ENCODE peak calls at places on chromosomes 1 and 21, in eight cellular contexts. H is sigmoid colon, I is H1, A is esophagus muscularis mucosa, X is HL-60, M is stomach, K is transverse colon, V is prostate gland. L is an unnamed sample.

GRCh38 chr1:25562101-25562927 is 18.9 kb downstream of the LDLRAP1 start:
- DNase-seq in H (no peak), I (no peak), A (no peak), X (no peak), M (peak), K (peak), V (peak), L (no peak)

GRCh38 chr1:109151146-109151545 is 37.2 kb downstream of the ELAPOR1 start:
- DNase-seq in H (no peak), I (peak), A (no peak), X (no peak), M (peak), K (peak), V (peak), L (peak)

GRCh38 chr21:23664193-23664694 is 1943.0 kb downstream of the MRPL39 start:
- DNase-seq in H (no peak), I (no peak), A (no peak), X (no peak), M (no peak), K (no peak), V (no peak), L (peak)

GRCh38 chr1:12180315-12180714 is 13.5 kb downstream of the TNFRSF1B start:
- DNase-seq in H (peak), I (no peak), A (no peak), X (peak), M (peak), K (peak), V (no peak), L (no peak)

GRCh38 chr1:218547901-218548730 is 203.0 kb downstream of the TGFB2 start:
- DNase-seq in H (no peak), I (no peak), A (no peak), X (no peak), M (no peak), K (no peak), V (no peak), L (no peak)

GRCh38 chr1:180192172-180192571 is 37.5 kb downstream of the QSOX1 start:
- DNase-seq in H (no peak), I (no peak), A (no peak), X (no peak), M (no peak), K (no peak), V (no peak), L (no peak)

GRCh38 chr1:56073614-56074356 is 505.6 kb downstream of the PLPP3 start:
- DNase-seq in H (peak), I (no peak), A (no peak), X (no peak), M (peak), K (peak), V (peak), L (no peak)

GRCh38 chr1:206004821-206005220 is 1.6 kb upstream of the RAB7B start:
- DNase-seq in H (no peak), I (no peak), A (no peak), X (no peak), M (peak), K (no peak), V (peak), L (no peak)

GRCh38 chr1:54081306-54082270 is 28.2 kb downstream of the TCEANC2 start:
- DNase-seq in H (peak), I (peak), A (no peak), X (peak), M (peak), K (peak), V (peak), L (peak)

GRCh38 chr1:151539321-151540020 is 638 bp upstream of the TUFT1 start:
- DNase-seq in H (peak), I (no peak), A (peak), X (peak), M (peak), K (peak), V (peak), L (peak)

GRCh38 chr1:90833497-90834087 is 116.5 kb upstream of the BARHL2 start:
- DNase-seq in H (no peak), I (no peak), A (no peak), X (no peak), M (no peak), K (no peak), V (no peak), L (peak)

GRCh38 chr1:248691567-248692155 is 10.9 kb downstream of the OR14I1 start:
- DNase-seq in H (no peak), I (no peak), A (no peak), X (no peak), M (no peak), K (no peak), V (no peak), L (no peak)

GRCh38 chr21:46294647-46295176 is 8.6 kb downstream of the YBEY start:
- DNase-seq in H (no peak), I (no peak), A (no peak), X (no peak), M (no peak), K (no peak), V (no peak), L (no peak)

GRCh38 chr21:43585924-43586411 is 73.3 kb downstream of the HSF2BP start:
- DNase-seq in H (peak), I (no peak), A (peak), X (no peak), M (peak), K (no peak), V (peak), L (peak)

GRCh38 chr1:212690816-212691403 is 8.7 kb downstream of the BATF3 start:
- DNase-seq in H (no peak), I (no peak), A (no peak), X (no peak), M (no peak), K (no peak), V (no peak), L (no peak)

GRCh38 chr1:27124405-27124804 is 30.5 kb downstream of the SLC9A1 start:
- DNase-seq in H (no peak), I (no peak), A (no peak), X (no peak), M (no peak), K (no peak), V (no peak), L (no peak)

GRCh38 chr21:15272171-15272570 is 207.4 kb upstream of the NRIP1 start:
- DNase-seq in H (no peak), I (no peak), A (no peak), X (no peak), M (no peak), K (no peak), V (no peak), L (no peak)

GRCh38 chr1:54407201-54407956 is 1.2 kb upstream of the SSBP3 start:
- DNase-seq in H (peak), I (peak), A (no peak), X (peak), M (peak), K (peak), V (peak), L (peak)

GRCh38 chr21:21968810-21969588 is 970.8 kb downstream of the NCAM2 start:
- DNase-seq in H (no peak), I (no peak), A (no peak), X (no peak), M (no peak), K (no peak), V (no peak), L (no peak)

GRCh38 chr1:13628711-13629110 is 45.1 kb downstream of the PDPN start:
- DNase-seq in H (no peak), I (no peak), A (no peak), X (no peak), M (no peak), K (no peak), V (no peak), L (no peak)

GRCh38 chr1:213989740-213990472 is 2.1 kb downstream of the PROX1 start:
- DNase-seq in H (peak), I (no peak), A (peak), X (no peak), M (no peak), K (peak), V (no peak), L (peak)

GRCh38 chr1:92709738-92710137 is 75.2 kb downstream of the EVI5 start:
- DNase-seq in H (no peak), I (no peak), A (no peak), X (no peak), M (no peak), K (no peak), V (no peak), L (peak)

GRCh38 chr21:19603011-19603593 is 1199.5 kb upstream of the TMPRSS15 start:
- DNase-seq in H (no peak), I (no peak), A (no peak), X (no peak), M (no peak), K (no peak), V (no peak), L (no peak)

GRCh38 chr21:19609611-19610010 is 1206.0 kb upstream of the TMPRSS15 start:
- DNase-seq in H (no peak), I (no peak), A (no peak), X (no peak), M (no peak), K (no peak), V (no peak), L (no peak)

GRCh38 chr21:19607983-19608668 is 1204.5 kb upstream of the TMPRSS15 start:
- DNase-seq in H (no peak), I (no peak), A (no peak), X (no peak), M (no peak), K (no peak), V (no peak), L (peak)
- TF ChIP-seq CTCF in H (no peak), I (no peak), A (no peak), X (no peak), M (no peak), K (no peak), V (no peak), L (peak)

GRCh38 chr1:59750612-59751395 is 63.9 kb upstream of the HOOK1 start:
- DNase-seq in H (peak), I (no peak), A (peak), X (no peak), M (no peak), K (peak), V (no peak), L (no peak)
- TF ChIP-seq POLR2AphosphoS5 in H (peak), I (no peak), A (peak), X (no peak), M (no peak), K (no peak), V (peak), L (no peak)

GRCh38 chr1:225809842-225810578 is at the start of gene EPHX1:
- DNase-seq in H (peak), I (peak), A (peak), X (no peak), M (peak), K (peak), V (peak), L (peak)
- TF ChIP-seq CTCF in H (peak), I (no peak), A (peak), X (no peak), M (no peak), K (peak), V (no peak), L (peak)

DNA sequence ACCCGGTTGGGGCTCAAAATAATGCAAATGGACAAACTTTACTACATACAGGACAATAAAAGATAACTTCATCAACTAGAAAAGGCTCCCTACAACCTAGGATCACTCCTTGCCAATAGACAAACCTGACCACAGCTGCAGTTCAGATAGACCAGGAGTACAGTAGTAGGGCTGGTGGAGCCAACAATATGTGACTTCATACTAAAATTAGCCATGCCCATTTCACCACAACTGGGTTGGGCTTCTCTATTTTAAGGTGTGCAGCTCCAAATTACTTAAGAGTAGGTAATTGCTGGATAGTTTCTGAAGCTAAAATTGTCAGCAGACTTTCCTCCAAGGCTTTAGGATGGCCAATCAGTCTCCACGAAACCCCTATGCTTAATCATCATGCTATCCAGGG is 3.9 kb downstream of the DENND1B start:
- DNase-seq in H (no peak), I (no peak), A (no peak), X (no peak), M (no peak), K (no peak), V (no peak), L (no peak)
- TF ChIP-seq POLR2AphosphoS5 in H (no peak), I (no peak), A (no peak), X (no peak), M (no peak), K (no peak), V (no peak), L (no peak)

DNA sequence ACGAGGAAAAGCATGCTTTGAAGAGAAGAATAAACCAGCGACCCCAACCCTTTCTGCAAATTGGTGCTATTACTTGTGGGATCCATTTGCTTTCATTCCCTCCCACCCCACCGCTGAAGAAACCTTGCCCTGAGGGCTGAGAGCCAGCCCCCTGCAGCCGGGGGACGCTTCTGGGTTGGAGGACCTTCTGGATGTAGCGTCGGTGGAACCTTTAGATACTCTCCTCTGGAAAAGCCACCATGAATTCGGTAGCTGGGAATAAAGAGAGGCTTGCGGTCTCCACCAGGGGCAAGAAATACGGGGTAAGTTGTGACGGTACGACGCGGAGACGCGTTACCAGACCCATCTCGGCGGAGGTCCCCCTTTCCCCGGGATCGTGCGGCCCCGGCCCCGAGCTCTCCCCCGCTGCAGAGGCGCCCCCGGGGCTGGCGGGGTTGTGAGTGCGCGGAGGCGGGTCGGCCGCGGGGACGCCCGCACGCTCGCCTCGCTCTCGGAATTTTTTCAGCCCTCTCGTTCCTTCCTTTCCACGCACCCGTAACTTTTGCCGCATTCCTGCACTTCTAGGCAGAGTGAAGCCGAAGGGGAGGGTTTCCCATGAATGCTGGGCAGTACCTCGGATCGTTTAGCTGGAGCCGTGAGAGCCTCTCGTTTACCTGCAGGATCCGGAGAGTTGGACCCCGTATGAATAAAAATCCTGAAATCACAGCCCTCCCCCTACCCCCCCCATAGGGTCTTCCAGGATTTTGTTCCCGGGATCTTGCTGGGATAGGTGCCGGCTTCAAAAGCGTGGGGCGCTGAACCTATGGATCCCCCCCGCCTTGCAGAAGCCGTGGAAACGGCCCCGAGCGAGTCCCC is 628 bp downstream of the KIF26B start:
- DNase-seq in H (no peak), I (peak), A (no peak), X (no peak), M (no peak), K (no peak), V (no peak), L (peak)
- TF ChIP-seq CTCF in H (no peak), I (peak), A (no peak), X (no peak), M (no peak), K (no peak), V (no peak), L (no peak)

GRCh38 chr1:938711-939504 is 15.2 kb downstream of the SAMD11 start:
- DNase-seq in H (no peak), I (no peak), A (no peak), X (no peak), M (no peak), K (no peak), V (no peak), L (peak)

GRCh38 chr1:941588-942383 is 17.3 kb downstream of the NOC2L start:
- DNase-seq in H (peak), I (peak), A (peak), X (no peak), M (peak), K (peak), V (no peak), L (peak)

GRCh38 chr1:939511-940107 is 15.9 kb downstream of the SAMD11 start:
- DNase-seq in H (no peak), I (no peak), A (no peak), X (no peak), M (no peak), K (no peak), V (no peak), L (no peak)

GRCh38 chr1:941027-941587 is 17.4 kb downstream of the SAMD11 start:
- DNase-seq in H (no peak), I (no peak), A (no peak), X (no peak), M (no peak), K (no peak), V (no peak), L (no peak)

DNA sequence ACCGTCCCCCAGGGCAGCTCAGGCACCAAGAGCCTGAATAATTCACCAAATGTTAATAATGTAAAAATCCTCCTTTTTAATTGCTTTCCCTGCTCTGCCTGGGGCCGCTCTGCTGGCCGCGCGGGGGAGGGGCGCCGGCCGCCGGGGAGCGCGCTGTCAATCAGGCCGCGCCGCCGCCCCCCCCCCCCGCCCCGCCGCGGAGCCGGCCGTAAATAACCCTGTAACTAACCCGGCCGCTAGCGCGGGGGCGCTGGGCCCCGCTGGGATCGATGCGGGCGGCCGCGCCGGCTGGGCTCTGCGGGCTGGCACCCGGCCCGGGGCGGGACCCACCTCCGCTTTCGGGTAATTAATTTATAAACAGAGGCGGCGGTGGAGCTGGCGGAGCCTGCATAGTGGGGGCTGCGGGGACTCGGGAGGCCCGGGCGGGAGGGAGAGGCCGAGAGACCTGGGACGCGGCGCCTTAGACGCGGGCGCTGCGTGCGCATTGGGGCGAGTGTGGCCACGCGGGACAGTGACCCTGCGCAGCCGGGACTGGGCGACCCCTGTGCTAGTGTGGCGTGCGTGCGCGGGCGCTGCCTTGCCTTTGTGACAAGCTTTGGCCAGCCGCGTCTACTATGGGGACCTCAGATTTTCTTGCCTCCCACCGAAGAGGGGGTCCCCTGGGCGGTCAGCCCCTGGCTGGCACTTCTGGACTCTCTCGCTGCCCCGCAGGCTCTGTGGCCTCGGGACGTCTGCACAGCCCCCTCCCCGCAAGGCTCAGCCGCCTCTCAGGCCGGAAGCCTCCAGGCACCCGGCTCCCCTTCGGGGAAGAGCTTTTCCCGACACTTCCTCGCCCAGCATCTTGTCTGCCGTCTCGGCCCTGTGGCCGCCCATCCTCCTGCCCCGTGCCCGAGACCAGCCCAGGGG is 16.7 kb downstream of the SAMD11 start:
- DNase-seq in H (peak), I (no peak), A (no peak), X (no peak), M (peak), K (peak), V (no peak), L (peak)
- TF ChIP-seq POLR2AphosphoS5 in H (no peak), I (no peak), A (no peak), X (no peak), M (no peak), K (no peak), V (no peak), L (no peak)

GRCh38 chr1:62140666-62141065 is 54.0 kb upstream of the L1TD1 start:
- DNase-seq in H (no peak), I (no peak), A (no peak), X (no peak), M (no peak), K (no peak), V (no peak), L (no peak)

GRCh38 chr1:62139410-62139809 is 55.2 kb upstream of the L1TD1 start:
- DNase-seq in H (no peak), I (no peak), A (no peak), X (no peak), M (no peak), K (no peak), V (no peak), L (no peak)

GRCh38 chr1:62142550-62142949 is 52.1 kb upstream of the L1TD1 start:
- DNase-seq in H (no peak), I (peak), A (no peak), X (no peak), M (no peak), K (no peak), V (no peak), L (peak)

DNA sequence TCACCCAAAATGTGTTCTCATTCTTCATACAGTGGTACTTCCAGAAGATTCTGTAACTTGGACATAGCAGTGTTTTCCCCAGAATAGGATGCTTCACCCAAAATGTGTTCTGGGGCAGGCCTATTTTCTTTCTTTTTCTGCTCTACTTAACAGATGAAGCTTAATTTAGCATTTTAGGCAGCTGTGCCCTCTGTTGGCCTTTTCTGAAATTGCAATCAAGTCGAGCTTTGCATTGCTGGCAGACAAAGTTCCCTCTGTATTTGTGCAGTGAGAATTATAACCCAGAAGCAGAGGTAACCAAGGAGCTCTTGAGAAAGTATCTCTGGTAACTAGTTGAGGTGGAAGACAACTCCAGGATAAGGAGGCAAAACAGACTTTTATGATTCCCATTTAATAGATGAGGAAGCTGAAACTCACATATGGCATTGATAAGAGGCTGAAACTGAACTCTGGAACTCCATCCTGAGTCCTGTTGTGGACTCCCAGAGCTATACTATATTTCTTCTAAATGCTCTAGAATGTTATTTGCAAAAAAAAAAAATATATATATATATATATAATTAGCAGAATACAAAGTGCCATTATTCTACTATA is 50.3 kb upstream of the L1TD1 start:
- DNase-seq in H (no peak), I (peak), A (no peak), X (peak), M (no peak), K (peak), V (peak), L (peak)
- TF ChIP-seq CTCF in H (peak), I (peak), A (peak), X (peak), M (no peak), K (peak), V (peak), L (peak)